ENCODE peak calls at places on chromosome 4, in five cellular contexts. One of them, this sample, is unnamed.

GRCh38 chr4:3047464-3048286 is 26.7 kb downstream of the HTT-AS start:
- DNase-seq in OCI-LY7: peak; percentile 92
- DNase-seq in SK-N-DZ: peak; percentile 64
- DNase-seq in NCI-H1694 treated with DMSO at 0.1 percent for 48 hours: no peak
- DNase-seq in fibroblast of mammary gland: peak; percentile 52
- DNase-seq in this sample: peak; percentile 4

GRCh38 chr4:138087181-138087714 is 154.9 kb downstream of the SLC7A11 start:
- DNase-seq in OCI-LY7: no peak
- DNase-seq in SK-N-DZ: no peak
- DNase-seq in NCI-H1694 treated with DMSO at 0.1 percent for 48 hours: no peak
- DNase-seq in fibroblast of mammary gland: no peak
- DNase-seq in this sample: no peak

GRCh38 chr4:110867981-110868380 is 245.1 kb upstream of the PITX2 start:
- DNase-seq in OCI-LY7: no peak
- DNase-seq in SK-N-DZ: no peak
- DNase-seq in NCI-H1694 treated with DMSO at 0.1 percent for 48 hours: no peak
- DNase-seq in fibroblast of mammary gland: no peak
- DNase-seq in this sample: no peak

GRCh38 chr4:73583661-73584060 is 36.6 kb downstream of the RASSF6 start:
- DNase-seq in OCI-LY7: no peak
- DNase-seq in SK-N-DZ: no peak
- DNase-seq in NCI-H1694 treated with DMSO at 0.1 percent for 48 hours: no peak
- DNase-seq in fibroblast of mammary gland: no peak
- DNase-seq in this sample: no peak

GRCh38 chr4:84324850-84325249 is 174.2 kb downstream of the NKX6-1 start:
- DNase-seq in OCI-LY7: no peak
- DNase-seq in SK-N-DZ: peak; percentile 80
- DNase-seq in NCI-H1694 treated with DMSO at 0.1 percent for 48 hours: no peak
- DNase-seq in fibroblast of mammary gland: no peak
- DNase-seq in this sample: no peak

GRCh38 chr4:53767503-53767902 is 176.2 kb upstream of the LNX1 start:
- DNase-seq in OCI-LY7: no peak
- DNase-seq in SK-N-DZ: no peak
- DNase-seq in NCI-H1694 treated with DMSO at 0.1 percent for 48 hours: no peak
- DNase-seq in fibroblast of mammary gland: peak; percentile 89
- DNase-seq in this sample: peak; percentile 59

GRCh38 chr4:40916880-40917279 is 167.1 kb downstream of the NSUN7 start:
- DNase-seq in OCI-LY7: peak; percentile 41
- DNase-seq in SK-N-DZ: peak; percentile 30
- DNase-seq in NCI-H1694 treated with DMSO at 0.1 percent for 48 hours: no peak
- DNase-seq in fibroblast of mammary gland: peak; percentile 57
- DNase-seq in this sample: no peak

GRCh38 chr4:172169871-172170270 is 356.7 kb downstream of the GALNTL6 start:
- DNase-seq in OCI-LY7: no peak
- DNase-seq in SK-N-DZ: no peak
- DNase-seq in NCI-H1694 treated with DMSO at 0.1 percent for 48 hours: no peak
- DNase-seq in fibroblast of mammary gland: no peak
- DNase-seq in this sample: no peak

GRCh38 chr4:94409947-94410346 is 41.8 kb upstream of the PDLIM5 start:
- DNase-seq in OCI-LY7: no peak
- DNase-seq in SK-N-DZ: no peak
- DNase-seq in NCI-H1694 treated with DMSO at 0.1 percent for 48 hours: no peak
- DNase-seq in fibroblast of mammary gland: peak; percentile 16
- DNase-seq in this sample: no peak

GRCh38 chr4:4792516-4792915 is 66.9 kb upstream of the MSX1 start:
- DNase-seq in OCI-LY7: no peak
- DNase-seq in SK-N-DZ: no peak
- DNase-seq in NCI-H1694 treated with DMSO at 0.1 percent for 48 hours: no peak
- DNase-seq in fibroblast of mammary gland: peak; percentile 79
- DNase-seq in this sample: no peak

GRCh38 chr4:106494066-106494465 is 125.5 kb upstream of the GIMD1 start:
- DNase-seq in OCI-LY7: no peak
- DNase-seq in SK-N-DZ: no peak
- DNase-seq in NCI-H1694 treated with DMSO at 0.1 percent for 48 hours: no peak
- DNase-seq in fibroblast of mammary gland: peak; percentile 76
- DNase-seq in this sample: peak; percentile 19

GRCh38 chr4:148081745-148082144 is 349.9 kb downstream of the ARHGAP10 start:
- DNase-seq in OCI-LY7: no peak
- DNase-seq in SK-N-DZ: no peak
- DNase-seq in NCI-H1694 treated with DMSO at 0.1 percent for 48 hours: no peak
- DNase-seq in fibroblast of mammary gland: no peak
- DNase-seq in this sample: no peak

GRCh38 chr4:63049726-63050125 is 1359.5 kb downstream of the TECRL start:
- DNase-seq in OCI-LY7: no peak
- DNase-seq in SK-N-DZ: no peak
- DNase-seq in NCI-H1694 treated with DMSO at 0.1 percent for 48 hours: no peak
- DNase-seq in fibroblast of mammary gland: no peak
- DNase-seq in this sample: no peak

GRCh38 chr4:84920591-84920990 is 45.9 kb downstream of the WDFY3 start:
- DNase-seq in OCI-LY7: no peak
- DNase-seq in SK-N-DZ: no peak
- DNase-seq in NCI-H1694 treated with DMSO at 0.1 percent for 48 hours: no peak
- DNase-seq in fibroblast of mammary gland: peak; percentile 84
- DNase-seq in this sample: peak; percentile 75

GRCh38 chr4:7705062-7705461 is 234.6 kb downstream of the AFAP1 start:
- DNase-seq in OCI-LY7: no peak
- DNase-seq in SK-N-DZ: no peak
- DNase-seq in NCI-H1694 treated with DMSO at 0.1 percent for 48 hours: no peak
- DNase-seq in fibroblast of mammary gland: peak; percentile 21
- DNase-seq in this sample: no peak

GRCh38 chr4:121358473-121358872 is 22.3 kb downstream of the QRFPR start:
- DNase-seq in OCI-LY7: no peak
- DNase-seq in SK-N-DZ: no peak
- DNase-seq in NCI-H1694 treated with DMSO at 0.1 percent for 48 hours: no peak
- DNase-seq in fibroblast of mammary gland: peak; percentile 78
- DNase-seq in this sample: peak; percentile 9

GRCh38 chr4:123304151-123305021 is 92.2 kb upstream of the SPRY1 start:
- DNase-seq in OCI-LY7: peak; percentile 86
- DNase-seq in SK-N-DZ: no peak
- DNase-seq in NCI-H1694 treated with DMSO at 0.1 percent for 48 hours: no peak
- DNase-seq in fibroblast of mammary gland: no peak
- DNase-seq in this sample: no peak

GRCh38 chr4:13036841-13037240 is 447.3 kb downstream of the RAB28 start:
- DNase-seq in OCI-LY7: no peak
- DNase-seq in SK-N-DZ: no peak
- DNase-seq in NCI-H1694 treated with DMSO at 0.1 percent for 48 hours: no peak
- DNase-seq in fibroblast of mammary gland: no peak
- DNase-seq in this sample: no peak

GRCh38 chr4:107734120-107734519 is 14.1 kb upstream of the PAPSS1 start:
- DNase-seq in OCI-LY7: peak; percentile 31
- DNase-seq in SK-N-DZ: no peak
- DNase-seq in NCI-H1694 treated with DMSO at 0.1 percent for 48 hours: no peak
- DNase-seq in fibroblast of mammary gland: peak; percentile 17
- DNase-seq in this sample: peak; percentile 7